ENCODE peak calls at places on chromosome X, in seven cellular contexts. One of them, this sample, is unnamed.

GRCh38 chrX:155094468-155095061 is 23.3 kb downstream of the BRCC3 start:
- DNase-seq in sigmoid colon: no peak
- DNase-seq in GM12878: no peak
- DNase-seq in upper lobe of left lung: no peak
- DNase-seq in stomach: no peak
- DNase-seq in H1: no peak
- DNase-seq in transverse colon: no peak
- DNase-seq in this sample: no peak

GRCh38 chrX:8607326-8607725 is 124.6 kb downstream of the ANOS1 start:
- DNase-seq in sigmoid colon: no peak
- DNase-seq in GM12878: no peak
- DNase-seq in upper lobe of left lung: no peak
- DNase-seq in stomach: no peak
- DNase-seq in H1: no peak
- DNase-seq in transverse colon: no peak
- DNase-seq in this sample: no peak

GRCh38 chrX:67585401-67585800 is 41.6 kb downstream of the AR start:
- DNase-seq in sigmoid colon: no peak
- DNase-seq in GM12878: no peak
- DNase-seq in upper lobe of left lung: no peak
- DNase-seq in stomach: no peak
- DNase-seq in H1: no peak
- DNase-seq in transverse colon: no peak
- DNase-seq in this sample: no peak

GRCh38 chrX:94600077-94600476 is 926.1 kb downstream of the FAM133A start:
- DNase-seq in sigmoid colon: no peak
- DNase-seq in GM12878: no peak
- DNase-seq in upper lobe of left lung: peak; percentile 80
- DNase-seq in stomach: no peak
- DNase-seq in H1: no peak
- DNase-seq in transverse colon: no peak
- DNase-seq in this sample: no peak

GRCh38 chrX:132169554-132169953 is 41.7 kb upstream of the FRMD7 start:
- DNase-seq in sigmoid colon: no peak
- DNase-seq in GM12878: no peak
- DNase-seq in upper lobe of left lung: no peak
- DNase-seq in stomach: no peak
- DNase-seq in H1: no peak
- DNase-seq in transverse colon: no peak
- DNase-seq in this sample: no peak

GRCh38 chrX:21883258-21883657 is 27.5 kb downstream of the YY2 start:
- DNase-seq in sigmoid colon: peak; percentile 66
- DNase-seq in GM12878: no peak
- DNase-seq in upper lobe of left lung: peak; percentile 32
- DNase-seq in stomach: no peak
- DNase-seq in H1: no peak
- DNase-seq in transverse colon: peak; percentile 18
- DNase-seq in this sample: no peak

GRCh38 chrX:136185409-136186022 is 38.2 kb downstream of the FHL1 start:
- DNase-seq in sigmoid colon: no peak
- DNase-seq in GM12878: no peak
- DNase-seq in upper lobe of left lung: no peak
- DNase-seq in stomach: no peak
- DNase-seq in H1: no peak
- DNase-seq in transverse colon: no peak
- DNase-seq in this sample: no peak

GRCh38 chrX:19643203-19643602 is 127.9 kb upstream of the MAP3K15 start:
- DNase-seq in sigmoid colon: no peak
- DNase-seq in GM12878: no peak
- DNase-seq in upper lobe of left lung: no peak
- DNase-seq in stomach: no peak
- DNase-seq in H1: no peak
- DNase-seq in transverse colon: no peak
- DNase-seq in this sample: no peak

GRCh38 chrX:129932792-129933321 is 26.9 kb downstream of the UTP14A start:
- DNase-seq in sigmoid colon: peak; percentile 71
- DNase-seq in GM12878: no peak
- DNase-seq in upper lobe of left lung: peak; percentile 21
- DNase-seq in stomach: no peak
- DNase-seq in H1: no peak
- DNase-seq in transverse colon: peak; percentile 26
- DNase-seq in this sample: peak; percentile 75

GRCh38 chrX:123625477-123625876 is 107.4 kb downstream of the THOC2 start:
- DNase-seq in sigmoid colon: no peak
- DNase-seq in GM12878: no peak
- DNase-seq in upper lobe of left lung: no peak
- DNase-seq in stomach: no peak
- DNase-seq in H1: no peak
- DNase-seq in transverse colon: no peak
- DNase-seq in this sample: no peak

GRCh38 chrX:139759637-139760036 is 51.7 kb upstream of the MCF2 start:
- DNase-seq in sigmoid colon: no peak
- DNase-seq in GM12878: no peak
- DNase-seq in upper lobe of left lung: no peak
- DNase-seq in stomach: no peak
- DNase-seq in H1: no peak
- DNase-seq in transverse colon: no peak
- DNase-seq in this sample: no peak

GRCh38 chrX:136200466-136200865 is 50.7 kb downstream of the MAP7D3 start:
- DNase-seq in sigmoid colon: no peak
- DNase-seq in GM12878: no peak
- DNase-seq in upper lobe of left lung: no peak
- DNase-seq in stomach: no peak
- DNase-seq in H1: no peak
- DNase-seq in transverse colon: no peak
- DNase-seq in this sample: no peak

GRCh38 chrX:130884627-130885026 is 18.4 kb downstream of the ENOX2 start:
- DNase-seq in sigmoid colon: no peak
- DNase-seq in GM12878: no peak
- DNase-seq in upper lobe of left lung: no peak
- DNase-seq in stomach: no peak
- DNase-seq in H1: no peak
- DNase-seq in transverse colon: no peak
- DNase-seq in this sample: no peak

GRCh38 chrX:101080326-101080725 is 1.6 kb downstream of the TMEM35A start:
- DNase-seq in sigmoid colon: no peak
- DNase-seq in GM12878: no peak
- DNase-seq in upper lobe of left lung: no peak
- DNase-seq in stomach: no peak
- DNase-seq in H1: no peak
- DNase-seq in transverse colon: no peak
- DNase-seq in this sample: no peak

GRCh38 chrX:2629316-2630168 is 61.6 kb upstream of the CD99 start:
- DNase-seq in sigmoid colon: no peak
- DNase-seq in GM12878: no peak
- DNase-seq in upper lobe of left lung: no peak
- DNase-seq in stomach: no peak
- DNase-seq in H1: no peak
- DNase-seq in transverse colon: no peak
- DNase-seq in this sample: no peak

GRCh38 chrX:134148293-134148692 is 88.7 kb upstream of the CCDC160 start:
- DNase-seq in sigmoid colon: no peak
- DNase-seq in GM12878: no peak
- DNase-seq in upper lobe of left lung: no peak
- DNase-seq in stomach: no peak
- DNase-seq in H1: no peak
- DNase-seq in transverse colon: no peak
- DNase-seq in this sample: no peak

GRCh38 chrX:134908235-134908834 is 82.5 kb upstream of the SMIM10 start:
- DNase-seq in sigmoid colon: no peak
- DNase-seq in GM12878: no peak
- DNase-seq in upper lobe of left lung: no peak
- DNase-seq in stomach: no peak
- DNase-seq in H1: no peak
- DNase-seq in transverse colon: no peak
- DNase-seq in this sample: no peak

GRCh38 chrX:19554786-19555185 is 39.5 kb upstream of the MAP3K15 start:
- DNase-seq in sigmoid colon: no peak
- DNase-seq in GM12878: peak; percentile 38
- DNase-seq in upper lobe of left lung: no peak
- DNase-seq in stomach: no peak
- DNase-seq in H1: no peak
- DNase-seq in transverse colon: no peak
- DNase-seq in this sample: no peak

GRCh38 chrX:75131973-75132627 is 24.0 kb downstream of the ABCB7 start:
- DNase-seq in sigmoid colon: no peak
- DNase-seq in GM12878: no peak
- DNase-seq in upper lobe of left lung: no peak
- DNase-seq in stomach: no peak
- DNase-seq in H1: no peak
- DNase-seq in transverse colon: no peak
- DNase-seq in this sample: no peak

GRCh38 chrX:129235903-129236302 is 287.4 kb downstream of the SMARCA1 start:
- DNase-seq in sigmoid colon: no peak
- DNase-seq in GM12878: no peak
- DNase-seq in upper lobe of left lung: no peak
- DNase-seq in stomach: no peak
- DNase-seq in H1: no peak
- DNase-seq in transverse colon: no peak
- DNase-seq in this sample: no peak

GRCh38 chrX:9786839-9787635 is 808 bp downstream of the SHROOM2 start:
- DNase-seq in sigmoid colon: no peak
- DNase-seq in GM12878: no peak
- DNase-seq in upper lobe of left lung: no peak
- DNase-seq in stomach: no peak
- DNase-seq in H1: no peak
- DNase-seq in transverse colon: no peak
- DNase-seq in this sample: no peak

GRCh38 chrX:15849555-15849954 is 5.1 kb downstream of the AP1S2 start:
- DNase-seq in sigmoid colon: no peak
- DNase-seq in GM12878: no peak
- DNase-seq in upper lobe of left lung: no peak
- DNase-seq in stomach: no peak
- DNase-seq in H1: no peak
- DNase-seq in transverse colon: no peak
- DNase-seq in this sample: no peak

GRCh38 chrX:17824980-17825379 is 36.1 kb downstream of the RAI2 start:
- DNase-seq in sigmoid colon: no peak
- DNase-seq in GM12878: no peak
- DNase-seq in upper lobe of left lung: no peak
- DNase-seq in stomach: no peak
- DNase-seq in H1: no peak
- DNase-seq in transverse colon: no peak
- DNase-seq in this sample: no peak
- H3K27ac ChIP-seq in sigmoid colon: no peak overlapping the region
- H3K27ac ChIP-seq in GM12878: no peak overlapping the region
- H3K27ac ChIP-seq in upper lobe of left lung: no peak overlapping the region
- H3K27ac ChIP-seq in stomach: no peak overlapping the region
- H3K27ac ChIP-seq in H1: no peak overlapping the region
- H3K27ac ChIP-seq in transverse colon: no peak overlapping the region
- H3K27ac ChIP-seq in this sample: no peak overlapping the region

GRCh38 chrX:24190500-24191156 is 41.1 kb downstream of the ZFX start:
- DNase-seq in sigmoid colon: no peak
- DNase-seq in GM12878: no peak
- DNase-seq in upper lobe of left lung: no peak
- DNase-seq in stomach: no peak
- DNase-seq in H1: no peak
- DNase-seq in transverse colon: no peak
- DNase-seq in this sample: no peak

GRCh38 chrX:24184018-24184417 is 34.5 kb downstream of the ZFX start:
- DNase-seq in sigmoid colon: no peak
- DNase-seq in GM12878: no peak
- DNase-seq in upper lobe of left lung: no peak
- DNase-seq in stomach: no peak
- DNase-seq in H1: no peak
- DNase-seq in transverse colon: no peak
- DNase-seq in this sample: no peak

GRCh38 chrX:24186986-24187385 is 37.5 kb downstream of the ZFX start:
- DNase-seq in sigmoid colon: no peak
- DNase-seq in GM12878: no peak
- DNase-seq in upper lobe of left lung: no peak
- DNase-seq in stomach: no peak
- DNase-seq in H1: no peak
- DNase-seq in transverse colon: no peak
- DNase-seq in this sample: no peak

GRCh38 chrX:24186483-24186882 is 37.0 kb downstream of the ZFX start:
- DNase-seq in sigmoid colon: no peak
- DNase-seq in GM12878: no peak
- DNase-seq in upper lobe of left lung: no peak
- DNase-seq in stomach: no peak
- DNase-seq in H1: no peak
- DNase-seq in transverse colon: no peak
- DNase-seq in this sample: no peak

GRCh38 chrX:24189490-24189889 is 40.0 kb downstream of the ZFX start:
- DNase-seq in sigmoid colon: no peak
- DNase-seq in GM12878: no peak
- DNase-seq in upper lobe of left lung: no peak
- DNase-seq in stomach: no peak
- DNase-seq in H1: no peak
- DNase-seq in transverse colon: no peak
- DNase-seq in this sample: no peak
- TF ChIP-seq EP300 in sigmoid colon: no peak
- TF ChIP-seq EP300 in GM12878: no peak
- TF ChIP-seq EP300 in upper lobe of left lung: no peak
- TF ChIP-seq EP300 in stomach: no peak
- TF ChIP-seq EP300 in H1: no peak
- TF ChIP-seq EP300 in transverse colon: no peak
- TF ChIP-seq EP300 in this sample: no peak

GRCh38 chrX:121886557-121886956 is 839.1 kb downstream of the GLUD2 start:
- DNase-seq in sigmoid colon: no peak
- DNase-seq in GM12878: no peak
- DNase-seq in upper lobe of left lung: no peak
- DNase-seq in stomach: no peak
- DNase-seq in H1: no peak
- DNase-seq in transverse colon: no peak
- DNase-seq in this sample: no peak
- TF ChIP-seq POLR2AphosphoS5 in sigmoid colon: no peak
- TF ChIP-seq POLR2AphosphoS5 in GM12878: no peak
- TF ChIP-seq POLR2AphosphoS5 in upper lobe of left lung: no peak
- TF ChIP-seq POLR2AphosphoS5 in stomach: no peak
- TF ChIP-seq POLR2AphosphoS5 in H1: no peak
- TF ChIP-seq POLR2AphosphoS5 in transverse colon: no peak
- TF ChIP-seq POLR2AphosphoS5 in this sample: no peak

GRCh38 chrX:47482512-47483309 is at the start of gene ZNF41:
- DNase-seq in sigmoid colon: peak; percentile 86
- DNase-seq in GM12878: peak; percentile 64
- DNase-seq in upper lobe of left lung: peak; percentile 81
- DNase-seq in stomach: peak; percentile 71
- DNase-seq in H1: peak; percentile 41
- DNase-seq in transverse colon: peak; percentile 74
- DNase-seq in this sample: peak; percentile 80

GRCh38 chrX:47482065-47482511 is 934 bp downstream of the ZNF41 start:
- DNase-seq in sigmoid colon: peak; percentile 20
- DNase-seq in GM12878: no peak
- DNase-seq in upper lobe of left lung: no peak
- DNase-seq in stomach: no peak
- DNase-seq in H1: no peak
- DNase-seq in transverse colon: no peak
- DNase-seq in this sample: no peak

GRCh38 chrX:47483310-47484268 is 567 bp upstream of the ZNF41 start:
- DNase-seq in sigmoid colon: peak; percentile 63
- DNase-seq in GM12878: no peak
- DNase-seq in upper lobe of left lung: peak; percentile 23
- DNase-seq in stomach: no peak
- DNase-seq in H1: no peak
- DNase-seq in transverse colon: peak; percentile 16
- DNase-seq in this sample: no peak

GRCh38 chrX:47481160-47481559 is 1.9 kb downstream of the ZNF41 start:
- DNase-seq in sigmoid colon: peak; percentile 35
- DNase-seq in GM12878: no peak
- DNase-seq in upper lobe of left lung: no peak
- DNase-seq in stomach: no peak
- DNase-seq in H1: no peak
- DNase-seq in transverse colon: no peak
- DNase-seq in this sample: no peak

GRCh38 chrX:47484885-47485284 is 1.9 kb upstream of the ZNF41 start:
- DNase-seq in sigmoid colon: peak; percentile 11
- DNase-seq in GM12878: no peak
- DNase-seq in upper lobe of left lung: no peak
- DNase-seq in stomach: no peak
- DNase-seq in H1: no peak
- DNase-seq in transverse colon: no peak
- DNase-seq in this sample: no peak
- H3K27ac ChIP-seq in sigmoid colon: no peak overlapping the region
- H3K27ac ChIP-seq in GM12878: peak overlapping the region; percentile 6
- H3K27ac ChIP-seq in upper lobe of left lung: no peak overlapping the region
- H3K27ac ChIP-seq in stomach: no peak overlapping the region
- H3K27ac ChIP-seq in H1: no peak overlapping the region
- H3K27ac ChIP-seq in transverse colon: peak overlapping the region; percentile 95
- H3K27ac ChIP-seq in this sample: no peak overlapping the region

This sample was measured in suprapubic skin.